ENCODE peak calls at places on chromosomes 12 and 14, in eight cellular contexts. H, O, K, I, P, V, S and C are unnamed samples.

GRCh38 chr12:40693503-40693863 is 1.2 kb downstream of the CNTN1 start:
- DNase-seq in H (no peak), O (no peak), K (peak; percentile 77), I (peak; percentile 53), P (no peak), V (no peak), S (no peak), C (no peak)

GRCh38 chr12:989751-990278 is 1.2 kb upstream of the ERC1 start:
- DNase-seq in H (no peak), O (no peak), K (peak; percentile 75), I (no peak), P (peak; percentile 47), V (peak; percentile 8), S (no peak), C (no peak)

GRCh38 chr14:69064596-69064995 is 85.5 kb upstream of the ACTN1 start:
- DNase-seq in H (no peak), O (no peak), K (no peak), I (no peak), P (no peak), V (no peak), S (no peak), C (no peak)

GRCh38 chr12:93570552-93571359 is 1.7 kb upstream of the SOCS2 start:
- DNase-seq in H (peak; percentile 71), O (peak; percentile 64), K (peak; percentile 88), I (peak; percentile 90), P (peak; percentile 86), V (peak; percentile 92), S (peak; percentile 70), C (peak; percentile 72)

GRCh38 chr14:105478624-105479305 is 4.1 kb downstream of the CRIP2 start:
- DNase-seq in H (peak; percentile 44), O (peak; percentile 49), K (no peak), I (no peak), P (no peak), V (no peak), S (no peak), C (peak; percentile 54)

GRCh38 chr14:76958020-76958965 is 70.2 kb downstream of the IRF2BPL start:
- DNase-seq in H (no peak), O (no peak), K (no peak), I (no peak), P (no peak), V (no peak), S (no peak), C (no peak)

GRCh38 chr12:94172973-94173372 is 24.6 kb downstream of the PLXNC1 start:
- DNase-seq in H (no peak), O (no peak), K (no peak), I (no peak), P (no peak), V (no peak), S (no peak), C (no peak)

GRCh38 chr12:124352839-124353238 is 57.9 kb downstream of the RFLNA start:
- DNase-seq in H (no peak), O (no peak), K (no peak), I (peak; percentile 55), P (no peak), V (no peak), S (no peak), C (no peak)

GRCh38 chr14:23299558-23299957 is 3.1 kb downstream of the PPP1R3E start:
- DNase-seq in H (no peak), O (no peak), K (peak; percentile 35), I (no peak), P (no peak), V (no peak), S (no peak), C (no peak)

GRCh38 chr12:119681953-119682352 is 14.0 kb downstream of the PRKAB1 start:
- DNase-seq in H (no peak), O (no peak), K (no peak), I (no peak), P (no peak), V (no peak), S (no peak), C (no peak)